ENCODE peak calls at places on chromosomes 2 and 18, in eight cellular contexts. A is fibroblast of the conjunctiva; M is stimulated activated CD8-positive, alpha-beta memory T cell treated with anti-CD3 and anti-CD28 coated beads, Interleukin-7, amount 100 ng/mL, for 1 hour; R is iPS-NIHi11; J is uterus; B is pulmonary artery endothelial cell; E is A172; O is Calu3. H is an unnamed sample.

GRCh38 chr2:63514237-63514716 is 74.0 kb downstream of the WDPCP start:
- DNase-seq in R (no peak), A (no peak), M (no peak), O (no peak), J (no peak), B (no peak), E (no peak), H (no peak)

GRCh38 chr2:70964596-70965386 is 13.6 kb upstream of the ANKRD53 start:
- DNase-seq in E (peak; percentile 60), B (no peak), J (peak; percentile 72), A (no peak), O (peak; percentile 75), M (peak; percentile 72), R (peak; percentile 85), H (no peak)

GRCh38 chr18:35088931-35089330 is 47.7 kb downstream of the MAPRE2 start:
- DNase-seq in B (no peak), R (no peak), J (no peak), A (no peak), M (no peak), E (no peak), O (no peak), H (no peak)

GRCh38 chr18:74153377-74153776 is 5.1 kb downstream of the TIMM21 start:
- DNase-seq in A (no peak), O (no peak), M (no peak), J (no peak), B (no peak), R (no peak), E (no peak), H (no peak)

GRCh38 chr18:59559528-59559927 is 137.7 kb downstream of the CCBE1 start:
- DNase-seq in M (no peak), J (no peak), E (no peak), A (no peak), O (no peak), B (no peak), R (no peak), H (no peak)

GRCh38 chr2:23427350-23427749 is 42.4 kb downstream of the KLHL29 start:
- DNase-seq in A (no peak), B (no peak), M (no peak), O (no peak), E (no peak), R (no peak), J (no peak), H (no peak)

GRCh38 chr2:189521686-189522434 is 58.7 kb downstream of the SLC40A1 start:
- DNase-seq in B (no peak), R (no peak), A (no peak), E (no peak), O (no peak), M (no peak), J (no peak), H (no peak)

GRCh38 chr2:9212010-9212638 is 5.5 kb downstream of the ASAP2 start:
- DNase-seq in J (no peak), B (no peak), R (no peak), A (no peak), O (peak; percentile 37), E (no peak), M (no peak), H (no peak)

GRCh38 chr2:241775223-241776177 is 1.1 kb upstream of the GAL3ST2 start:
- DNase-seq in J (no peak), E (peak; percentile 69), A (no peak), O (no peak), M (no peak), R (peak; percentile 34), B (no peak), H (no peak)

GRCh38 chr2:195322324-195322723 is 334.7 kb upstream of the SLC39A10 start:
- DNase-seq in O (no peak), R (no peak), M (no peak), A (peak; percentile 5), B (no peak), J (peak; percentile 16), E (peak; percentile 41), H (no peak)

GRCh38 chr2:158692372-158693103 is 102.6 kb upstream of the DAPL1 start:
- DNase-seq in A (no peak), E (no peak), J (no peak), M (no peak), B (no peak), R (no peak), O (no peak), H (no peak)

GRCh38 chr2:60926751-60927568 is 45.6 kb downstream of the REL start:
- DNase-seq in E (no peak), J (no peak), A (peak; percentile 6), M (no peak), O (no peak), B (no peak), R (no peak), H (no peak)